ENCODE peak calls at places on chromosome X, in eight cellular contexts. S is endothelial cell of umbilical vein, R is neural progenitor cell, Y is MM.1S, B is HCT116, F is mammary epithelial cell, G is hepatocyte, Q is astrocyte. Z is an unnamed sample.

GRCh38 chrX:46485897-46486296 is 59.3 kb downstream of the ZNF674 start:
- DNase-seq in Y (no peak), B (no peak), F (no peak), G (no peak), S (no peak), R (peak), Q (no peak), Z (peak)

GRCh38 chrX:153688900-153689590 is 1.3 kb downstream of the SLC6A8 start:
- DNase-seq in S (peak), R (peak), Y (no peak), Q (no peak), G (no peak), B (no peak), F (no peak), Z (no peak)

GRCh38 chrX:38006778-38007177 is 425 bp downstream of the SYTL5 start:
- DNase-seq in S (no peak), B (no peak), R (no peak), G (no peak), Q (no peak), F (no peak), Y (no peak), Z (no peak)

GRCh38 chrX:91279479-91279878 is 155.2 kb upstream of the PABPC5 start:
- DNase-seq in R (no peak), G (no peak), B (no peak), Y (no peak), Q (no peak), S (no peak), F (no peak), Z (no peak)

GRCh38 chrX:12567857-12568256 is 223.4 kb upstream of the PRPS2 start:
- DNase-seq in S (peak), B (no peak), Q (no peak), Y (no peak), R (peak), F (no peak), G (no peak), Z (peak)

GRCh38 chrX:40373641-40374040 is 207.1 kb upstream of the ATP6AP2 start:
- DNase-seq in B (no peak), R (no peak), S (no peak), F (no peak), Y (no peak), G (no peak), Q (no peak), Z (no peak)

GRCh38 chrX:134849390-134849789 is 141.4 kb upstream of the SMIM10 start:
- DNase-seq in F (peak), Y (no peak), S (no peak), B (no peak), Q (peak), R (no peak), G (no peak), Z (no peak)

GRCh38 chrX:50430917-50431316 is 39.7 kb downstream of the DGKK start:
- DNase-seq in G (no peak), Y (no peak), F (no peak), S (no peak), R (no peak), Q (no peak), B (no peak), Z (no peak)

GRCh38 chrX:54358424-54359211 is 772 bp upstream of the WNK3 start:
- DNase-seq in F (peak), S (peak), G (peak), R (peak), Y (no peak), Q (peak), B (no peak), Z (peak)

GRCh38 chrX:75155454-75155829 is 641 bp downstream of the ABCB7 start:
- DNase-seq in B (no peak), Q (no peak), R (no peak), F (peak), G (no peak), Y (peak), S (peak), Z (peak)

GRCh38 chrX:87110142-87110541 is 407.5 kb upstream of the KLHL4 start:
- DNase-seq in F (no peak), R (no peak), Y (no peak), Q (no peak), B (no peak), S (no peak), G (no peak), Z (no peak)

GRCh38 chrX:135437867-135438733 is 16.4 kb downstream of the SMIM10L2A start:
- DNase-seq in Y (no peak), G (no peak), B (no peak), S (no peak), R (no peak), Q (no peak), F (no peak), Z (peak)

GRCh38 chrX:6813836-6814370 is 279.0 kb upstream of the VCX3A start:
- DNase-seq in F (no peak), Y (no peak), Q (no peak), G (no peak), S (no peak), B (no peak), R (peak), Z (peak)

GRCh38 chrX:103099706-103100105 is 6.8 kb upstream of the NXF3 start:
- DNase-seq in G (no peak), S (no peak), Q (no peak), Y (no peak), R (no peak), B (no peak), F (no peak), Z (no peak)

GRCh38 chrX:51866156-51866555 is 27.3 kb upstream of the MAGED1 start:
- DNase-seq in F (no peak), Y (no peak), B (no peak), S (no peak), Q (peak), R (no peak), G (no peak), Z (no peak)

GRCh38 chrX:122113376-122113775 is 1066.0 kb downstream of the GLUD2 start:
- DNase-seq in B (no peak), Y (no peak), R (no peak), G (no peak), S (no peak), Q (no peak), F (no peak), Z (peak)

GRCh38 chrX:40644175-40644574 is 3.2 kb downstream of the CXorf38 start:
- DNase-seq in R (no peak), B (no peak), S (peak), Q (no peak), Y (no peak), F (no peak), G (no peak), Z (no peak)

GRCh38 chrX:55908685-55909212 is 191.2 kb downstream of the RRAGB start:
- DNase-seq in G (peak), Y (peak), R (peak), F (peak), Q (no peak), B (no peak), S (peak), Z (peak)

GRCh38 chrX:34918091-34918736 is 24.4 kb upstream of the FAM47B start:
- DNase-seq in Q (peak), R (no peak), S (no peak), Y (no peak), G (peak), F (peak), B (no peak), Z (no peak)

GRCh38 chrX:134734343-134735001 is 76.2 kb upstream of the PLAC1 start:
- DNase-seq in S (peak), B (no peak), Q (peak), G (no peak), F (no peak), Y (no peak), R (no peak), Z (no peak)

GRCh38 chrX:47540754-47541538 is 20.1 kb upstream of the ARAF start:
- DNase-seq in R (peak), S (peak), G (peak), F (peak), Q (peak), Y (peak), B (peak), Z (peak)

GRCh38 chrX:110086162-110086915 is 83.4 kb downstream of the TMEM164 start:
- DNase-seq in F (no peak), S (peak), Q (peak), G (no peak), Y (no peak), R (no peak), B (no peak), Z (no peak)

GRCh38 chrX:109475174-109475891 is 6.6 kb downstream of the GUCY2F start:
- DNase-seq in Q (peak), F (peak), R (peak), S (peak), B (peak), G (peak), Y (no peak), Z (peak)

GRCh38 chrX:68989865-68990606 is 161.2 kb downstream of the EFNB1 start:
- DNase-seq in Q (peak), S (peak), G (peak), F (no peak), Y (no peak), B (no peak), R (peak), Z (peak)

GRCh38 chrX:16671005-16671404 is 21.0 kb downstream of the S100G start:
- DNase-seq in Q (peak), G (peak), F (peak), B (peak), S (peak), Y (peak), R (peak), Z (peak)

GRCh38 chrX:108070891-108071290 is 20.5 kb downstream of the PSMD10 start:
- DNase-seq in Y (no peak), R (no peak), Q (peak), S (peak), G (no peak), B (no peak), F (peak), Z (no peak)

GRCh38 chrX:101483705-101484104 is 1.6 kb upstream of the ARMCX4 start:
- DNase-seq in G (no peak), F (no peak), Q (no peak), B (no peak), Y (no peak), S (no peak), R (peak), Z (peak)

GRCh38 chrX:16695079-16695676 is 17.3 kb downstream of the CTPS2 start:
- DNase-seq in R (peak), Y (peak), Q (peak), B (peak), S (peak), F (peak), G (peak), Z (peak)

GRCh38 chrX:43707812-43708548 is 51.9 kb downstream of the MAOA start:
- DNase-seq in R (no peak), B (no peak), Y (no peak), G (peak), Q (no peak), S (peak), F (no peak), Z (no peak)

GRCh38 chrX:39519213-39519544 is 578.6 kb downstream of the BCOR start:
- DNase-seq in B (no peak), G (peak), S (peak), F (no peak), Q (peak), Y (no peak), R (no peak), Z (no peak)

GRCh38 chrX:98605941-98606340 is 1722.2 kb downstream of the RPA4 start:
- DNase-seq in Q (no peak), F (no peak), B (no peak), R (no peak), G (no peak), Y (no peak), S (no peak), Z (no peak)

GRCh38 chrX:9127991-9128390 is 94.1 kb upstream of the FAM9B start:
- DNase-seq in B (no peak), F (no peak), R (no peak), Q (no peak), S (no peak), Y (no peak), G (no peak), Z (no peak)

GRCh38 chrX:130285069-130285620 is 16.4 kb upstream of the ZNF280C start:
- DNase-seq in Q (no peak), B (no peak), R (no peak), F (peak), Y (no peak), G (no peak), S (no peak), Z (no peak)

GRCh38 chrX:48083212-48083611 is 11.8 kb upstream of the ZNF630 start:
- DNase-seq in Y (peak), Q (peak), G (peak), B (peak), S (peak), F (peak), R (peak), Z (peak)

GRCh38 chrX:149825424-149825823 is 43.7 kb downstream of the MAGEA9 start:
- DNase-seq in R (peak), G (no peak), F (no peak), Y (peak), B (peak), S (peak), Q (no peak), Z (peak)

GRCh38 chrX:141405486-141405877 is 163.2 kb upstream of the SPANXC start:
- DNase-seq in Q (peak), B (no peak), S (peak), Y (no peak), R (no peak), G (no peak), F (peak), Z (no peak)

GRCh38 chrX:40465735-40466551 is 114.8 kb upstream of the ATP6AP2 start:
- DNase-seq in B (no peak), S (no peak), R (no peak), Q (no peak), F (no peak), Y (no peak), G (no peak), Z (no peak)

GRCh38 chrX:56233100-56233499 is 944 bp downstream of the KLF8 start:
- DNase-seq in S (no peak), G (peak), B (no peak), R (peak), F (no peak), Q (no peak), Y (no peak), Z (peak)

GRCh38 chrX:56232221-56233082 is at the start of gene KLF8:
- DNase-seq in F (peak), G (peak), R (peak), Q (no peak), Y (no peak), S (no peak), B (peak), Z (peak)

GRCh38 chrX:119729408-119730201 is 28.8 kb upstream of the SOWAHD start:
- DNase-seq in F (peak), S (peak), Q (no peak), B (peak), R (peak), G (peak), Y (peak), Z (peak)

GRCh38 chrX:119726900-119727555 is 31.4 kb upstream of the SOWAHD start:
- DNase-seq in Q (no peak), F (peak), Y (peak), R (no peak), B (no peak), G (no peak), S (no peak), Z (no peak)

GRCh38 chrX:119728487-119728886 is 29.9 kb upstream of the SOWAHD start:
- DNase-seq in F (no peak), G (peak), B (no peak), R (peak), Y (no peak), S (no peak), Q (no peak), Z (peak)
- TF ChIP-seq CTCF in F (peak), G (peak), B (no peak), R (peak), Y (peak), S (no peak), Q (no peak), Z (peak)

GRCh38 chrX:118975831-118976598 is 1.6 kb downstream of the LONRF3 start:
- DNase-seq in F (no peak), G (peak), R (peak), B (no peak), Q (no peak), S (peak), Y (no peak), Z (peak)

GRCh38 chrX:118974908-118975671 is 672 bp downstream of the LONRF3 start:
- DNase-seq in R (peak), G (peak), B (no peak), F (no peak), Y (peak), S (peak), Q (no peak), Z (peak)

GRCh38 chrX:118974088-118974907 is at the start of gene LONRF3:
- DNase-seq in G (peak), Y (peak), R (peak), F (no peak), S (peak), B (no peak), Q (peak), Z (no peak)

GRCh38 chrX:118971552-118971951 is 2.9 kb upstream of the LONRF3 start:
- DNase-seq in R (no peak), Q (no peak), S (no peak), G (no peak), F (no peak), B (no peak), Y (no peak), Z (peak)

DNA sequence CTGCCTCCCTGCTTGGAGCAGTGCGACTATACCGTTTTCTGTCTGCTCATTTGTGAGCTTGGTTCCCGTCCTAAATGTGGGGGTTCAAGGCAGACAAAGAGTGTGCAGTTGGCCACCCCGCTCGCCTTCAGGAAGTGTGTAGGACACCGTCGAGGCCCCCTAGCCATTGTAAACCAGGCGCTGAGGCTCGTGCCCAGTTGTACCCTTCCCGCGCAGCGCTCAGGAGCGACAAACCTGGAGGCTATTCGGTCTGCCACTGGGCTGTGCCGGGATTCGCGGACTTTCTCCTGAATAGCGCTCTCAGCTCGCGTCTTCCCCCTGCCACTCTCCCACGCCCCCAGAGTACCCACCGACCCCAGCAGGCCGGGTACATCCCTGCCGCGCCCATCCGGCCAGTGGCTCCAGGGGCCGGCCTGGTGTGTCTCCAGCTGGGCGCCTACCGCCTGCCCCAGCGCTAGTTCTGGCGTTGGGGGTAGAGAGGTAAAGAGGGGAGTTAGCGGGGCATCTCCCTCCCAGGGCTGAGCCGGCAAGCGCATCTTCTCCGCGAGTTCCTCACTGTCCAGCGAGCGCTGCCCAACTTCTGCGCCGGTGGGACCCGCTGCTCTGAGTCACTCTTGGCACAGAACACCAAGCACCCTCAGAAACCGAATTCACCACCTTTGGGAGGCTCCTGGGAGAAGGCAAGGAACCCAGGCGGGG is 880 bp upstream of the LONRF3 start:
- DNase-seq in B (no peak), Q (no peak), F (no peak), R (peak), G (no peak), S (no peak), Y (no peak), Z (no peak)
- TF ChIP-seq EZH2 in B (no peak), Q (no peak), F (peak), R (peak), G (no peak), S (peak), Y (no peak), Z (peak)

GRCh38 chrX:18984381-18985185 is 669 bp upstream of the PHKA2 start:
- DNase-seq in R (peak), Y (peak), B (peak), Q (peak), F (peak), S (peak), G (peak), Z (peak)
- TF ChIP-seq CTCF in R (peak), Y (no peak), B (no peak), Q (no peak), F (peak), S (no peak), G (peak), Z (no peak)

DNA sequence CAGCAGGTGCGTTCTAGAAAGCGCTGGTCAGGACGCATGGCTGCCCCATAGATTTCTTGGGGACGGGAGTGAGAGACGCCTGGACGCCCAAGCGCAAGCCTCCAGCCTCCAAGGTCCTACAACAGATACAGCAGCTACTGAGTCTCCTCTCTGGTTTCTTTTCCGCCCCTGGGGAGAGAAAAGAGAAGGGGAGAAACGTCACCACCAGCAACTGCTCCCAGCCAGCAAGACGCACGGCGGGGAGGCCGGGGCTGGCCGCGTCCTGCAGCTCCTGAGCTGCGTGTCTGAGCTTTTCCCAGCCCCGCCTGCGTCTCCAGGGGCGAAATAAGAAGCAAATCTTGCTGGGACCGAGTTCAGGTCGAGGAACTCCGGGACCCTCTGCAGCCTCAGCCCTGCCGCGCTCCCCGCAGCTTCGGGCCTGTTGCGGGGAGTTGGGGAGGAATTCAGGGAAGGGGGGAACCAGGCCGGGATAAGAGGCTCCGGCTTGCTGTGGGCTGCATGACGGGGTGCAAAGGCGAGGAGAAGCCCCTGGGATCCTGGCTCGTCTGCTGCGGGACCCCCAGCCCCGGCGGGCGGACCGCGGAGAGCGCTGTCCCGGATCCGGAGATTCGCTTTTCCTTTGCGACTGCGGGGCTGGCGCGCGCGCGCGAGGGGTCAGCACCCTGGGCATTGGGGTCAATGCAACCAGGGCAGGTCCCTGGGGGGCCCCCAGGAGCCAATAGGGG is 6.8 kb upstream of the SHOX start:
- DNase-seq in G (no peak), S (no peak), F (no peak), Q (no peak), B (no peak), R (peak), Y (peak), Z (peak)
- TF ChIP-seq EZH2 in G (no peak), S (no peak), F (no peak), Q (no peak), B (no peak), R (peak), Y (no peak), Z (peak)

DNA sequence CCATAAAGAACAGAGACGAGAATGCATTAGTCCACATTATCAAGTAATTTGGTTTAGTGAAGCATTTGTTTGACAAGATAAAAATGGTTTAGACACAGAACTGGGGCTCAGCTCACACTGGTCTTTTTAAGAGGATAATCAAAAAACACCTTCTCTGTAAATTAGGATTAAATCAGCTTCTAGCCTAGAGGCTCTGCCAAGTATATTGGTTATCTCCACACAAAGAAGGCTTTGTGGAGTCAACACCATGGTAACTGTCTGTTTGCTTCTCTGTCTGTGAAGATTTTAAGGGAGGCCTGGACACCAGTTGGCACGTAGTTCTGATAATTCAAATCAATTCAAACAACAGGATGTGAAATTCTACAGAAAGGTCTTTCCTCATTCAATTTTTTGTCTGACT is 687.0 kb downstream of the DMD start:
- DNase-seq in B (no peak), Q (no peak), G (no peak), F (no peak), R (no peak), Y (no peak), S (no peak), Z (no peak)
- TF ChIP-seq CTCF in B (no peak), Q (no peak), G (no peak), F (no peak), R (no peak), Y (no peak), S (no peak), Z (no peak)